ENCODE peak calls at places on chromosomes 3 and 15, in six cellular contexts. P, K, I, Z, V and D are unnamed samples. For H3K4me1, the result is how much of the 10 kb centered on the place peaks cover.

GRCh38 chr15:96460106-96460505 is 129.6 kb downstream of the NR2F2 start:
- DNase-seq in P (no peak), K (no peak), I (no peak), Z (no peak), V (no peak), D (no peak)

GRCh38 chr3:124246949-124247348 is 255.0 kb upstream of the ROPN1 start:
- DNase-seq in P (no peak), K (no peak), I (no peak), Z (no peak), V (no peak), D (no peak)

GRCh38 chr3:9196009-9196408 is 53.4 kb downstream of the SRGAP3 start:
- DNase-seq in P (no peak), K (no peak), I (no peak), Z (no peak), V (no peak), D (no peak)

GRCh38 chr3:187082976-187083375 is 56.3 kb downstream of the RPL39L start:
- DNase-seq in P (no peak), K (no peak), I (no peak), Z (no peak), V (no peak), D (no peak)

GRCh38 chr3:195087321-195087720 is 183.6 kb downstream of the XXYLT1 start:
- DNase-seq in P (peak), K (no peak), I (peak), Z (peak), V (no peak), D (no peak)

GRCh38 chr3:10337323-10338163 is 16.6 kb upstream of the SEC13 start:
- DNase-seq in P (no peak), K (no peak), I (no peak), Z (no peak), V (no peak), D (no peak)

GRCh38 chr3:39082652-39083313 is 24.6 kb downstream of the GORASP1 start:
- DNase-seq in P (no peak), K (no peak), I (no peak), Z (no peak), V (no peak), D (no peak)

GRCh38 chr15:23687143-23687470 is at the start of gene NDN:
- DNase-seq in P (peak), K (no peak), I (peak), Z (peak), V (peak), D (no peak)

GRCh38 chr15:28995193-28995592 is 109.4 kb downstream of the APBA2 start:
- DNase-seq in P (no peak), K (no peak), I (no peak), Z (peak), V (no peak), D (no peak)

GRCh38 chr15:33433821-33434220 is 123.1 kb downstream of the RYR3 start:
- DNase-seq in P (no peak), K (no peak), I (no peak), Z (no peak), V (no peak), D (no peak)

GRCh38 chr15:34436126-34436955 is 1.3 kb downstream of the GOLGA8A start:
- DNase-seq in P (peak), K (no peak), I (peak), Z (no peak), V (no peak), D (peak)

GRCh38 chr15:70617076-70617910 is 146.1 kb downstream of the UACA start:
- DNase-seq in P (no peak), K (no peak), I (no peak), Z (no peak), V (no peak), D (no peak)

GRCh38 chr3:49399467-49399866 is 12.3 kb downstream of the RHOA start:
- DNase-seq in P (no peak), K (no peak), I (no peak), Z (no peak), V (no peak), D (no peak)

GRCh38 chr3:55267206-55267930 is 219.7 kb downstream of the WNT5A start:
- DNase-seq in P (no peak), K (no peak), I (no peak), Z (no peak), V (no peak), D (no peak)

GRCh38 chr3:81443948-81444347 is 317.5 kb downstream of the GBE1 start:
- DNase-seq in P (no peak), K (no peak), I (no peak), Z (no peak), V (no peak), D (no peak)

GRCh38 chr3:127041933-127042332 is 59.0 kb downstream of the PLXNA1 start:
- DNase-seq in P (peak), K (no peak), I (peak), Z (peak), V (no peak), D (no peak)

GRCh38 chr3:171614318-171614967 is 154.2 kb upstream of the TNIK start:
- DNase-seq in P (no peak), K (peak), I (peak), Z (no peak), V (no peak), D (no peak)

GRCh38 chr3:124035463-124036121 is 43.7 kb upstream of the ROPN1 start:
- DNase-seq in P (no peak), K (no peak), I (no peak), Z (no peak), V (no peak), D (no peak)

GRCh38 chr3:100506355-100506754 is 13.9 kb downstream of the TMEM45A start:
- DNase-seq in P (no peak), K (no peak), I (no peak), Z (no peak), V (no peak), D (no peak)

GRCh38 chr3:141330718-141331369 is 37.5 kb upstream of the ZBTB38 start:
- DNase-seq in P (no peak), K (no peak), I (no peak), Z (no peak), V (no peak), D (no peak)

GRCh38 chr15:44319385-44319784 is 30.9 kb downstream of the GOLM2 start:
- DNase-seq in P (no peak), K (no peak), I (no peak), Z (no peak), V (no peak), D (no peak)

GRCh38 chr3:57889807-57890206 is 118.4 kb upstream of the FLNB start:
- DNase-seq in P (no peak), K (no peak), I (no peak), Z (no peak), V (no peak), D (no peak)

GRCh38 chr3:196055683-196056270 is 26.1 kb downstream of the TFRC start:
- DNase-seq in P (no peak), K (no peak), I (peak), Z (peak), V (no peak), D (no peak)

GRCh38 chr15:67505675-67506572 is 15.0 kb upstream of the C15orf61 start:
- DNase-seq in P (no peak), K (no peak), I (no peak), Z (no peak), V (no peak), D (no peak)

GRCh38 chr15:63050737-63051700 is 8.5 kb downstream of the TPM1 start:
- DNase-seq in P (no peak), K (no peak), I (no peak), Z (no peak), V (no peak), D (no peak)

GRCh38 chr3:182500294-182500693 is 293.0 kb upstream of the ATP11B start:
- DNase-seq in P (no peak), K (no peak), I (no peak), Z (no peak), V (no peak), D (no peak)

GRCh38 chr3:133532951-133533350 is 40.5 kb upstream of the CDV3 start:
- DNase-seq in P (no peak), K (no peak), I (no peak), Z (no peak), V (no peak), D (no peak)

GRCh38 chr15:20294651-20295237 is 246.9 kb downstream of the GOLGA6L6 start:
- DNase-seq in P (no peak), K (no peak), I (peak), Z (peak), V (no peak), D (no peak)

GRCh38 chr3:127488141-127488672 is 102.3 kb downstream of the TPRA1 start:
- DNase-seq in P (no peak), K (no peak), I (no peak), Z (no peak), V (no peak), D (no peak)

DNA sequence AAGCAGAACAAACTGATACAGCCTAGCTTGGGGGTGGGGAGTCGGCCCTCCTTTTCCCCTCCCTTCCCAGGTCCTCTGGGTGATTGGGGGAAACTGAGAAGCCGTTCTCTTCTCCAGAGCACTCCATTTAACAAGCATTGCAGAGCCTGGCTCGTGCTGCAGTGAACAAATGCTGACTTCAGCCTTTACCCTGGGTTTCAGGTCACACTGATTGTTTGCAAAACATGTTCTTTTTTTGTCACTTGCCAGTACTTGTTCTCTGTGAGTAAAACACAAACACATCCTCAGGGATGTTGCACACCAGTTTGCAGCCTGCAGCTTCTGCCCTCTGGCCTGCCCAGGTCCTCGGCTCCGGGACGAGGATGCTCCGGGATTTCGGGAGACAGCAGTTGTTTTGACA is 132.8 kb downstream of the PGPEP1L start:
- DNase-seq in P (no peak), K (no peak), I (no peak), Z (no peak), V (no peak), D (no peak)
- H3K4me1 ChIP-seq in P (under half), K (under half), I (under half), Z (under half), V (half or more), D (under half)

GRCh38 chr3:129435367-129435766 is 4.4 kb downstream of the MBD4 start:
- DNase-seq in P (no peak), K (no peak), I (no peak), Z (no peak), V (no peak), D (no peak)

GRCh38 chr3:129432036-129432435 is 3.6 kb upstream of the EFCAB12 start:
- DNase-seq in P (no peak), K (no peak), I (no peak), Z (no peak), V (no peak), D (no peak)

GRCh38 chr3:129433565-129433964 is 5.1 kb upstream of the EFCAB12 start:
- DNase-seq in P (no peak), K (no peak), I (no peak), Z (no peak), V (no peak), D (no peak)

GRCh38 chr3:129434140-129434539 is 5.6 kb downstream of the MBD4 start:
- DNase-seq in P (no peak), K (no peak), I (no peak), Z (no peak), V (no peak), D (no peak)

GRCh38 chr3:129432671-129433070 is 4.2 kb upstream of the EFCAB12 start:
- DNase-seq in P (no peak), K (no peak), I (no peak), Z (no peak), V (no peak), D (no peak)
- H3K4me1 ChIP-seq in P (under half), K (under half), I (under half), Z (under half), V (half or more), D (under half)

GRCh38 chr3:170076715-170077238 is 39.0 kb downstream of the GPR160 start:
- DNase-seq in P (no peak), K (no peak), I (no peak), Z (no peak), V (no peak), D (no peak)
- H3K4me1 ChIP-seq in P (under half), K (under half), I (under half), Z (under half), V (under half), D (under half)

GRCh38 chr15:58002338-58003126 is 63.0 kb downstream of the ALDH1A2 start:
- DNase-seq in P (no peak), K (no peak), I (no peak), Z (no peak), V (no peak), D (no peak)
- H3K4me1 ChIP-seq in P (under half), K (under half), I (under half), Z (under half), V (under half), D (under half)

DNA sequence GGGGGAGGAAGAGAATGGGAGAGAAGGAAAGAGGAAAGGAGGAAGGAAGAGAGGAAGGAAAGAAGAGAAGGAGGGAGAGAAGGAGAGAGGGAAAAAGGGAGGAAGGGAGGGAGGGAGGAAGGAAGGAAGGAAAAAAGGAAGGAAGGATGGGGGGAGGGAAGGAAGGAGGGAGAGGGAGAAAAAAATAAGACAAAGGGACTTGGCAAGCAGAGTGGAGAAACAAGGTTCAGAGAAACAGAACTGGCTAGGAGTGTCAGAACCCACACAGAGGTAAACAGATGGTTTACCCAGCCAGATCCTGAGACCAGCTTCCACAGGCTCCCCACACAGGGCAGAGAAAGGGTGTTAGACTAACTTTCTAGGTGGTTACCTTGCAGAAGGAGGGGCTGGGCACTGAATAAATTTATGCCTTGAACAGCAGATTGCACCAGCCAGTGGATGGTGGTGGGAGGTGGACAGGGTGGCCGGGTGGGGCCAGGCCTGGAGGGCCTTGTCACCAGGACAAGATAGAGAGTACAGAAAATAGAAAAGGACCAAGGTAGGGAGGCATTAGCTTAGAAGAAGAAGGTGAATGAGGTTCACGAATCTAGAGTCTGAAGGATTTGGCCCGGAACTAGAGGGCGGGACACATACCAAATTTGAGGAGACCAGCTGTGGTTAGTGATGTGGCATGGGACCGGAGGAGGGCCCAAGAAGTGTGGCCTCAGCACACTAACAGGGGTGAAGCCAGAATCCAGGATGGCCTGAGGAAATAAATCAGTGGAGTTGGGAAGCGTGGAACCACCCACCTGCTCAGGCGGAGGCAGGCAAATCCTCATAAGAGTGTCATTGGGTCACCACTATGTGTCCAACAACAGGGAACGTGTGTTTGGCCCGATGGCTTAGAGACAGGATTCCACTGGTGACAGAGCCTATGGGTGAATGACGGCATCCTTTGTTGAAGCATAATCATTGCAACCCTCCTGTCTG is 1.3 kb upstream of the TM4SF1 start:
- DNase-seq in P (no peak), K (no peak), I (no peak), Z (no peak), V (no peak), D (no peak)
- H3K4me1 ChIP-seq in P (under half), K (under half), I (under half), Z (under half), V (under half), D (under half)

DNA sequence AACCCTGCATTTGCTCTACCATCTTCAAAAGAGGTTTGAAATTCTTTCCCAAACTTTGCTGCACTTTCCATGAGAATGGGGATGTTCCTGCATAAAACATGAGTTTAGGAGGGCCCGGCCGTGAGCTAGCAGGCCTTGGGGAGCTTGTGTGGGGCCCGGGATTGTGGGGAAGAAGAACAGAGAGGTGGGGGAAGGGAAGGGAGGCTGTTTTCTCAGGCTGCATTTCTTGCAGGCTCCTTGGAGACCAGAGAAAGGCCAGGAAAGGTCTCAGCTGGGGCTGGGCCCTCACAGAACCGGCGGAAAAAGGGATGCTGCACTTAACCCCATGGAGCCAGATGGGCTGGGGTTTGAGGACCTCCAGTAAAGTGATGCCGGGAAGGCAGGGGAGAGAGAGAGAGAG is 40.8 kb downstream of the SEMA5B start:
- DNase-seq in P (no peak), K (no peak), I (no peak), Z (no peak), V (no peak), D (no peak)
- H3K4me1 ChIP-seq in P (under half), K (under half), I (under half), Z (under half), V (under half), D (under half)

DNA sequence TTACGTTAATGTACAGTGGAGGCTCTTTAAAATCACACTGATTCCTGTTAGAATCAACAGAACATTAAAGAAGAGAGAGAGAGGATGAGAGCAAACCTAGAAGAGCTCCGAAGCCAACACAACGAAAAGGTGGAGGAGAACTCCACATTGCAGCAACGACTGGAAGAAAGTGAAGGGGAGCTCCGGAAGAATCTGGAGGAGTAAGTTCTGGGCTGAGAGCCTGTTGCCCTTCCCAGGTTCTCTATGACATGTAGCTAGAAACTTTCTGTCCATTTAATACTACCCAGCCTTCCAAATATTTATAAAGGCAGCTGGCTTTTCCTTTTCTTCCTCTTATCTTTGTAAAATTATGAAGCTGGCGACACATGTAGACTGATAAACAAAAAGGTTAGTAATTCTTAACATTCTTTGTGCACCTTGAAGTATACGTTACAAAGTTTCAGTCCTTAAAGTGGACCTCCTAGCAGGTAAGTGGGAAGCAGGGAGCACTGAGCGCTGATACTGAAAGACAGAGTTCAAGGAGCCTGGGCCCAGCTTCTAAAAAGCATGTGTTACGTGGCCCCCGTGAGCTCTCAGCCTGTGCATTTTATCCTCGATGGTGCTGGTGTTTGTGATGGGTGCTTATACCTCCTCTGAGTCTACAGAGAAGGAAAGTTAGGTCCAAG is 75.9 kb downstream of the CGNL1 start:
- DNase-seq in P (no peak), K (no peak), I (no peak), Z (no peak), V (no peak), D (no peak)
- H3K4me1 ChIP-seq in P (under half), K (under half), I (under half), Z (under half), V (under half), D (under half)

GRCh38 chr3:101781166-101781565 is 2.2 kb downstream of the NXPE3 start:
- DNase-seq in P (no peak), K (no peak), I (no peak), Z (no peak), V (no peak), D (no peak)

GRCh38 chr3:101779808-101780366 is 876 bp downstream of the NXPE3 start:
- DNase-seq in P (no peak), K (no peak), I (no peak), Z (no peak), V (no peak), D (no peak)

GRCh38 chr3:101780661-101781060 is 1.6 kb downstream of the NXPE3 start:
- DNase-seq in P (no peak), K (no peak), I (no peak), Z (no peak), V (no peak), D (no peak)

GRCh38 chr3:101779047-101779807 is at the start of gene NXPE3:
- DNase-seq in P (peak), K (peak), I (peak), Z (peak), V (peak), D (peak)

GRCh38 chr3:101778385-101779046 is 495 bp upstream of the NXPE3 start:
- DNase-seq in P (no peak), K (no peak), I (no peak), Z (no peak), V (no peak), D (no peak)
- H3K4me1 ChIP-seq in P (under half), K (under half), I (under half), Z (under half), V (under half), D (under half)

DNA sequence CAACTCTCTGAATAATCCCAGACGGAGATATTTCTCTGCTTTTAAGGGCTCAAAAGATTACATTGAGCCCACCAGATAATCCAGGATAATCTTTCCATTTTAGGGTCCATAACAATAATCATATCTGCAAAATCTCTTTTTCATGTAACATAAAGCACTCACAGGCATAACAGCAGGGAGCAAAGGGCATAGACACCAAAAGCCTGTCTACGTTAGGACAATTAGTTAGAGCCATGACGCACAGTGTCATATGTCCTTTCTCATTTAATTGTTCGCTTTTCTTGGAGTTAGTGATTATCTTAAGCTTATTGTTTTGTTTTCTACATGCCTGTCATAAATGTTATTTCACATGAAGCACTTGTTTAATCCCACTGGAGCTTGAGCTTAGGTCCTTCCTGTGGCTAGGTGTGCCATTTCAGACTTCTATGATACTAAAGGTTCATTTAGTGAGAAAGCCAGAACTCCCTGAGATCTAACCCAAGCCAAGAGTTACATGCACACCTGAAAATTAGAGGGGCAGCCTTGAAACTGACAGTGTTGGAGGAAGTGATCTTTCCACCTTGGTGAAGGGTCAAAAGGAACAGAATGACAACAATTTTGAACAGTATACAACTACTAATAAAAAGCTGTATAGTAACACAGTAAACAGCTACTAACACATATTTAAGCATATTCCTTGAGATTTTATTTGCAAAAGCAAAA is 11.7 kb upstream of the HHATL start:
- DNase-seq in P (no peak), K (no peak), I (no peak), Z (no peak), V (no peak), D (no peak)
- H3K4me1 ChIP-seq in P (under half), K (under half), I (under half), Z (under half), V (under half), D (under half)

GRCh38 chr15:42359249-42359648 is at the start of gene CAPN3:
- DNase-seq in P (no peak), K (no peak), I (no peak), Z (no peak), V (no peak), D (no peak)
- H3K4me1 ChIP-seq in P (under half), K (under half), I (under half), Z (under half), V (under half), D (under half)